ENCODE peak calls at places on chromosome 5, in eight cellular contexts. M is fibroblast of pulmonary artery, P is GM12865, F is fibroblast of lung, A is endothelial cell, N is retinal pigment epithelial cell, G is PC-3, O is heart left ventricle. D is an unnamed sample.

GRCh38 chr5:125612356-125613149 is 810.7 kb upstream of the GRAMD2B start:
- DNase-seq in M (no peak), P (no peak), F (no peak), A (no peak), N (no peak), G (no peak), O (no peak), D (no peak)

GRCh38 chr5:83718195-83718825 is 2.3 kb downstream of the HAPLN1 start:
- DNase-seq in M (peak; percentile 85), P (peak; percentile 73), F (peak; percentile 69), A (peak; percentile 48), N (peak; percentile 31), G (peak; percentile 72), O (peak; percentile 18), D (peak; percentile 62)

GRCh38 chr5:137825165-137825564 is 42.5 kb upstream of the MYOT start:
- DNase-seq in M (no peak), P (no peak), F (peak; percentile 21), A (no peak), N (no peak), G (peak; percentile 67), O (no peak), D (no peak)

GRCh38 chr5:3006961-3007551 is 255.6 kb upstream of the IRX2 start:
- DNase-seq in M (no peak), P (no peak), F (no peak), A (no peak), N (no peak), G (no peak), O (no peak), D (no peak)

GRCh38 chr5:21774791-21775190 is 1078.4 kb downstream of the CDH12 start:
- DNase-seq in M (peak; percentile 4), P (no peak), F (peak; percentile 64), A (no peak), N (no peak), G (peak; percentile 100), O (no peak), D (no peak)

GRCh38 chr5:74465724-74466123 is 174.8 kb downstream of the ENC1 start:
- DNase-seq in M (no peak), P (peak; percentile 61), F (no peak), A (no peak), N (no peak), G (no peak), O (no peak), D (no peak)

GRCh38 chr5:18829539-18829938 is 1158.5 kb downstream of the CDH18 start:
- DNase-seq in M (no peak), P (no peak), F (no peak), A (no peak), N (no peak), G (no peak), O (no peak), D (no peak)

GRCh38 chr5:80254767-80255424 is 952 bp downstream of the SERINC5 start:
- DNase-seq in M (peak; percentile 24), P (peak; percentile 5), F (peak; percentile 68), A (no peak), N (no peak), G (peak; percentile 10), O (no peak), D (no peak)

GRCh38 chr5:72525816-72526215 is 18.6 kb upstream of the ZNF366 start:
- DNase-seq in M (peak; percentile 94), P (no peak), F (peak; percentile 27), A (no peak), N (no peak), G (peak; percentile 56), O (no peak), D (no peak)

GRCh38 chr5:57805732-57806131 is 323.1 kb upstream of the ACTBL2 start:
- DNase-seq in M (no peak), P (no peak), F (peak; percentile 62), A (no peak), N (no peak), G (peak; percentile 59), O (no peak), D (no peak)

GRCh38 chr5:74054139-74054538 is 428.1 kb downstream of the ARHGEF28 start:
- DNase-seq in M (no peak), P (no peak), F (no peak), A (no peak), N (peak; percentile 31), G (no peak), O (no peak), D (no peak)

GRCh38 chr5:6859951-6860638 is 146.9 kb downstream of the TENT4A start:
- DNase-seq in M (no peak), P (no peak), F (no peak), A (no peak), N (no peak), G (no peak), O (no peak), D (no peak)

GRCh38 chr5:173940269-173940668 is 48.7 kb upstream of the C5orf47 start:
- DNase-seq in M (peak; percentile 51), P (no peak), F (no peak), A (no peak), N (no peak), G (no peak), O (no peak), D (no peak)

GRCh38 chr5:175686396-175686795 is 28.5 kb downstream of the HRH2 start:
- DNase-seq in M (no peak), P (no peak), F (no peak), A (no peak), N (no peak), G (no peak), O (no peak), D (no peak)

GRCh38 chr5:107367919-107368318 is 302.8 kb downstream of the EFNA5 start:
- DNase-seq in M (no peak), P (no peak), F (no peak), A (no peak), N (no peak), G (no peak), O (no peak), D (no peak)

GRCh38 chr5:148875205-148875875 is 48.9 kb downstream of the ADRB2 start:
- DNase-seq in M (peak; percentile 10), P (no peak), F (peak; percentile 37), A (no peak), N (no peak), G (peak; percentile 56), O (peak; percentile 39), D (no peak)

GRCh38 chr5:148873690-148874485 is 47.5 kb downstream of the ADRB2 start:
- DNase-seq in M (no peak), P (no peak), F (no peak), A (no peak), N (no peak), G (no peak), O (no peak), D (no peak)

DNA sequence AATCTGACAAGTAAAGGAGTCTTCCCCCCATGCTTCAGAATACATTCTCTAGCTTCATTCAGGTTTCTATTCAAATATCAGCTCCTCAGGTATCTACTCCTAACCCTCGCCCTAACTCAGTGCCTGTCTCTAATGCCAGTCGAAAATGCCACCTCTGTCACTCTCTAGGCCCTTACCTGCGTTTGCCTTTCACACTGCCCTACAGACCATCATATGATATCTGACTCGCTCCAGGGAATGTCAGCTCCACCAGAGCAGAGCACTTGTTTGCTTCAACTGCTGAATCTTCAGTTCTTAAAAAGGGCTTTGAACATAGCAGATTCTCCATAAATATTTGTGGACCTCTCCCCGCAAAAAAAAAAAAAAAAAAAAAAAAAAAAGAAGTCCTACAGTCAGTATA is 46.7 kb downstream of the ADRB2 start:
- DNase-seq in M (no peak), P (no peak), F (no peak), A (no peak), N (no peak), G (no peak), O (no peak), D (no peak)
- TF ChIP-seq CTCF in M (no peak), P (no peak), F (no peak), A (no peak), N (no peak), G (no peak), O (no peak), D (no peak)

GRCh38 chr5:9209846-9210547 is 335.9 kb downstream of the SEMA5A start:
- DNase-seq in M (no peak), P (no peak), F (no peak), A (no peak), N (no peak), G (peak; percentile 88), O (no peak), D (no peak)

GRCh38 chr5:9212605-9213004 is 333.3 kb downstream of the SEMA5A start:
- DNase-seq in M (no peak), P (no peak), F (peak; percentile 52), A (no peak), N (peak; percentile 58), G (peak; percentile 87), O (no peak), D (no peak)

DNA sequence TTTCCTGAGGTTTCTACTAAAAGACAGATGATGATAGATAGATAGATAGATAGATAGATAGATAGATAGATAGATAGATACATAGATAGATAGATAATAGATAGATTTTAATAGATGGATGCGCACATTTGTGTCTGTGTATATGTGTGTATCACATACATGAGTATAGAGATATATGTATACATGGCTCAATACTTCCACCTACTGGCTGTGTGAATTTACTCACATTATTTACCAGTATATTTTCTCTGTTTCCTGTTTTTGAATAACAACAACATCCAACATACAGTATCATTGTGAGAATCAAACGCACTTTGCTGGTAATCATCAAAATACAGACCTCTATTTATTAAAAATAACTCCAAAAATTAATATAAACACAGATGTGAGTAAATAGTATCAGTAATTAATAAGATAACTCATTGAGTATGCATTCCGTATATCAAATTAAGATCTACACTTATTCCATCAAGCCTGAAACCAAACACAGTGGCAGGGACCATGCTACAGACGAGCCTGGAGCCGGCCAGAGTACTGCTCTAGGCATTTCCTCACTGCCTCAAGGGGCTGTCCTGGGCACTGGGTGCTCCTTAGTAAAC is 338.0 kb downstream of the SEMA5A start:
- DNase-seq in M (peak; percentile 80), P (peak; percentile 64), F (peak; percentile 45), A (no peak), N (no peak), G (peak; percentile 90), O (no peak), D (peak; percentile 26)
- TF ChIP-seq CTCF in M (peak; percentile 48), P (peak; percentile 42), F (peak; percentile 41), A (peak; percentile 49), N (peak; percentile 39), G (peak; percentile 90), O (peak; percentile 41), D (peak; percentile 49)

DNA sequence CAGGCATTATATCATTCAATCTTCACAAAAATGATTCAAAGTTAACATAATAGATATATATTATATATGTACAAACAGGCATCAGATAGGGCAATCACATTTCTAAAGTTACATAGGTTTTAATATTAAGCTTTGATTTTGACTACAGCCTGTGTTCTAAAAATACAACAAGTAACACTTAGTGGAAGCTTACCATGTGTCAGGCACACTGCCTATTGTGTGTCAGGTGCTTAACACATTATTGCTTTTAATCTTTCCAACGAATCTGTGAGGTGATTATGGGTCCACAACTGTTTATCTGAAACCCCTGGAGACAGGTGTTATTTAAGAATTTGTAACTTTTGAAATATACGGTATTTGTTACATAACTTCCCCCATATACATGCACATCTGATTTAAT is 25.2 kb downstream of the FBN2 start:
- DNase-seq in M (no peak), P (no peak), F (no peak), A (no peak), N (no peak), G (no peak), O (no peak), D (no peak)
- TF ChIP-seq CTCF in M (no peak), P (no peak), F (no peak), A (no peak), N (no peak), G (no peak), O (no peak), D (no peak)

DNA sequence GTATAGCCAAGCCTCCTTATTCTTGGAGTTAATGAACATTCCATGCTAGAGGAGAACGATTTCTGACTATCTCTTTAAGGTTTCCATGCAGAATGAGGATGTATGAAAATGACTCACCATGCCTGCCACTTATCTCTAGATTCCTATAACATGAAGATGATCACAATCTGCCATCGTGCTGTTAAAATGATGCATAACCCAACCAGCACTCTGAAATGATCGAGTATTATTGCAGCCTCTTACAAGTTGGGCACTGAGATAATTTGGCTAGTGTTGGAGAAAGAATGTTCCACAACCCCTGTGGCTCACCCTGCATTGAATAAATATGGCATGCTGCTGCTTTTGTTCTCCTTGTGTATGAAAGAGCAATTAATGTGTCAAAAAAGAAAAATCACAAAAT is 1143.6 kb upstream of the WWC1 start:
- DNase-seq in M (no peak), P (no peak), F (peak; percentile 6), A (no peak), N (no peak), G (no peak), O (no peak), D (no peak)
- TF ChIP-seq CTCF in M (no peak), P (no peak), F (no peak), A (no peak), N (no peak), G (no peak), O (no peak), D (no peak)